ENCODE peak calls at places on chromosomes 2 and 18, in seven cellular contexts. X is epithelial cell of esophagus, Y is foreskin fibroblast, Q is HFFc6, P is mesothelial cell of epicardium, N is dorsolateral prefrontal cortex, O is uterus. W is an unnamed sample.

GRCh38 chr2:8986327-8986976 is 17.0 kb downstream of the MBOAT2 start:
- DNase-seq in Q (no peak), P (no peak), O (no peak), Y (no peak), X (no peak), N (no peak), W (no peak)

GRCh38 chr2:47490406-47490805 is 87.5 kb downstream of the MSH2 start:
- DNase-seq in P (no peak), X (peak), Q (no peak), N (no peak), Y (no peak), O (no peak), W (peak)

GRCh38 chr2:121309801-121310200 is 24.8 kb upstream of the TFCP2L1 start:
- DNase-seq in P (no peak), Y (no peak), Q (no peak), O (no peak), N (no peak), X (peak), W (no peak)

GRCh38 chr2:161250864-161251436 is 57.3 kb upstream of the PSMD14 start:
- DNase-seq in X (peak), P (no peak), N (no peak), Y (peak), Q (peak), O (no peak), W (peak)

GRCh38 chr2:24768013-24768412 is 25.2 kb downstream of the PTRHD1 start:
- DNase-seq in Q (no peak), P (no peak), X (no peak), O (no peak), N (no peak), Y (no peak), W (no peak)

GRCh38 chr2:181823405-181823804 is 68.1 kb upstream of the ITPRID2 start:
- DNase-seq in P (no peak), Y (no peak), Q (no peak), N (no peak), X (peak), O (no peak), W (no peak)

GRCh38 chr2:44290271-44290670 is 15.0 kb downstream of the SLC3A1 start:
- DNase-seq in Q (peak), Y (peak), P (no peak), N (no peak), X (peak), O (no peak), W (peak)

GRCh38 chr2:30162821-30163220 is 16.0 kb downstream of the YPEL5 start:
- DNase-seq in Q (no peak), P (no peak), O (no peak), Y (no peak), X (no peak), N (no peak), W (no peak)

GRCh38 chr2:48339451-48339850 is 190.5 kb upstream of the STON1 start:
- DNase-seq in O (no peak), X (peak), N (no peak), Q (peak), P (no peak), Y (peak), W (no peak)

GRCh38 chr2:99153921-99154604 is 679 bp downstream of the TSGA10 start:
- DNase-seq in N (no peak), X (no peak), Q (no peak), O (no peak), P (no peak), Y (peak), W (peak)

GRCh38 chr2:225282858-225283693 is 116.4 kb upstream of the NYAP2 start:
- DNase-seq in N (no peak), O (no peak), Y (peak), P (no peak), X (peak), Q (peak), W (peak)

GRCh38 chr2:216082388-216082733 is 642 bp downstream of the TMEM169 start:
- DNase-seq in Q (no peak), P (no peak), O (no peak), X (no peak), Y (no peak), N (no peak), W (no peak)

GRCh38 chr2:239834143-239834542 is 191.0 kb downstream of the NDUFA10 start:
- DNase-seq in Q (no peak), N (no peak), X (no peak), Y (no peak), O (no peak), P (peak), W (no peak)

GRCh38 chr2:219286436-219287115 is 7.4 kb downstream of the DNAJB2 start:
- DNase-seq in Y (peak), N (no peak), Q (no peak), O (no peak), P (no peak), X (peak), W (peak)

GRCh38 chr2:215590353-215590752 is 154.5 kb upstream of the FN1 start:
- DNase-seq in Y (peak), P (no peak), N (no peak), X (peak), O (no peak), Q (peak), W (no peak)

GRCh38 chr2:84889332-84889731 is 8.4 kb upstream of the TRABD2A start:
- DNase-seq in X (no peak), N (no peak), Q (no peak), O (no peak), P (no peak), Y (no peak), W (no peak)

GRCh38 chr2:212523756-212524155 is 14.8 kb downstream of the ERBB4 start:
- DNase-seq in O (no peak), Q (no peak), N (no peak), P (no peak), Y (no peak), X (no peak), W (no peak)

GRCh38 chr2:45930396-45930792 is 278.9 kb downstream of the PRKCE start:
- DNase-seq in O (no peak), P (no peak), Y (peak), Q (peak), X (peak), N (no peak), W (no peak)

GRCh38 chr18:8400825-8401224 is 208.4 kb upstream of the RAB12 start:
- DNase-seq in X (no peak), Q (no peak), O (no peak), P (no peak), N (no peak), Y (no peak), W (no peak)

GRCh38 chr18:8403713-8404112 is 205.5 kb upstream of the RAB12 start:
- DNase-seq in P (no peak), N (no peak), O (no peak), Y (no peak), Q (no peak), X (no peak), W (no peak)

GRCh38 chr18:8400193-8400752 is 209.0 kb upstream of the RAB12 start:
- DNase-seq in X (no peak), Y (no peak), Q (no peak), O (no peak), N (no peak), P (no peak), W (no peak)

GRCh38 chr18:8401606-8402005 is 207.6 kb upstream of the RAB12 start:
- DNase-seq in P (no peak), Q (no peak), Y (no peak), O (no peak), X (no peak), N (no peak), W (no peak)

GRCh38 chr18:8402237-8402636 is 207.0 kb upstream of the RAB12 start:
- DNase-seq in N (no peak), P (no peak), Q (no peak), X (no peak), O (no peak), Y (no peak), W (no peak)
- TF ChIP-seq CTCF in N (no peak), P (no peak), Q (no peak), X (no peak), O (no peak), Y (no peak), W (no peak)

GRCh38 chr2:226655871-226656270 is 143.7 kb downstream of the IRS1 start:
- DNase-seq in X (no peak), O (no peak), N (no peak), Y (peak), P (no peak), Q (peak), W (peak)
- TF ChIP-seq CTCF in X (no peak), O (no peak), N (no peak), Y (no peak), P (no peak), Q (no peak), W (no peak)

DNA sequence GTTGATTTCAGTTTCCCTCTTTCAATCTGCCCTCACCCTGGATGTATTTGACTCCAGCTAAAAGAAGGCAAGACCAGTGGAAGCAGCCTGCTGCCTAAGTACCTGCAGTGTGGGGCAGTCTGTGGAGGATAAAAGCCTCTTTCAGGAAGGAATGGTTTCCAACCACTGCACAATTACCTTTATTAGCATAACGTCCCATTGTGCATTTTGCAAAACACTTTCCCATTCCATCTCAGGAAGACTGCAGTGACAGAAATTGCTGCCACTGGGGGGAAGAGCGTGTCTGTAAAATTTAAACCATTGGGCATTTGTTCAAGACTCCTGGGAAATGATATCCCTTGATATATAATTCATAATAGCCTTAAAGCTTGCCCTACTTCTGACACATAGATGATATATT is 26.2 kb downstream of the CYRIA start:
- DNase-seq in O (no peak), N (no peak), Y (no peak), Q (no peak), P (no peak), X (no peak), W (no peak)
- TF ChIP-seq CTCF in O (no peak), N (no peak), Y (no peak), Q (no peak), P (no peak), X (no peak), W (no peak)

DNA sequence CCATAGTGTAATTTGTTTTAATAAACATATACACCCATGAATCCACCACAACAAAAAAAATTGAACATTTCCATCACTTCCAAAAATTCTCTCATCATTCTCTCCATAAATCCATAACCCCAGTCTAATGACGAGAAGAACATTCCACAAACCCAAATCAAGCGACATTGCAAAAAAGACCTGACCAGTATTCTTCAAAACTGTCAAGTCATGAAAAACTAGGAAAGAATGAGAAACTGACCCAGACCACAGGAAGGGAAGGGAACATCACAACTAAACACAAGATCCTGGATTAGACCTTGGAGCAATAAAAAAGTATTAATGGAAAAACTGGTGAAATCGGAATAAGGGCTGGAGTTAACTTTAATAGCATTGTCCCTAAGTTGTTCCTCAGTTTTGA is 141.3 kb upstream of the SLC35G4 start:
- DNase-seq in Q (no peak), X (no peak), P (no peak), O (no peak), Y (no peak), N (no peak), W (no peak)
- TF ChIP-seq CTCF in Q (no peak), X (no peak), P (no peak), O (no peak), Y (no peak), N (no peak), W (no peak)

GRCh38 chr2:13046557-13047165 is 329.9 kb downstream of the TRIB2 start:
- DNase-seq in Q (peak), O (no peak), Y (peak), N (no peak), P (no peak), X (peak), W (peak)
- TF ChIP-seq CTCF in Q (peak), O (no peak), Y (peak), N (peak), P (peak), X (peak), W (peak)